ENCODE peak calls at places on chromosomes 16 and 17, in eight cellular contexts. C is A549, L is adrenal gland, J is breast epithelium, G is endothelial cell of umbilical vein, T is ovary, D is heart left ventricle, F is K562. H is an unnamed sample.

GRCh38 chr17:4304417-4305027 is 40.7 kb upstream of the ANKFY1 start:
- DNase-seq in C (peak; percentile 52), L (peak; percentile 72), J (no peak), G (peak; percentile 51), T (no peak), D (peak; percentile 21), F (peak; percentile 55), H (peak; percentile 39)

GRCh38 chr17:1467898-1468492 is 12.0 kb upstream of the CRK start:
- DNase-seq in C (no peak), L (no peak), J (no peak), G (no peak), T (no peak), D (no peak), F (no peak), H (no peak)

GRCh38 chr17:10073026-10073425 is 125.4 kb downstream of the GAS7 start:
- DNase-seq in C (no peak), L (no peak), J (no peak), G (no peak), T (no peak), D (no peak), F (no peak), H (peak; percentile 63)

GRCh38 chr16:25009822-25010221 is 5.3 kb downstream of the ARHGAP17 start:
- DNase-seq in C (no peak), L (no peak), J (no peak), G (peak; percentile 28), T (no peak), D (no peak), F (no peak), H (no peak)

GRCh38 chr16:11620243-11621003 is 33.7 kb upstream of the LITAF start:
- DNase-seq in C (no peak), L (no peak), J (no peak), G (no peak), T (no peak), D (no peak), F (no peak), H (no peak)

GRCh38 chr16:22670044-22670536 is 143.9 kb upstream of the HS3ST2 start:
- DNase-seq in C (no peak), L (no peak), J (no peak), G (no peak), T (no peak), D (no peak), F (no peak), H (no peak)

GRCh38 chr17:22266231-22266630 is 573.9 kb downstream of the KCNJ18 start:
- DNase-seq in C (no peak), L (no peak), J (no peak), G (no peak), T (no peak), D (no peak), F (peak; percentile 64), H (no peak)

GRCh38 chr16:31880322-31880979 is 6.8 kb downstream of the ZNF267 start:
- DNase-seq in C (no peak), L (peak; percentile 42), J (no peak), G (peak; percentile 66), T (no peak), D (no peak), F (peak; percentile 88), H (no peak)

GRCh38 chr17:41496803-41497484 is 7.2 kb upstream of the KRT36 start:
- DNase-seq in C (peak; percentile 91), L (peak; percentile 64), J (peak; percentile 86), G (peak; percentile 83), T (no peak), D (peak; percentile 52), F (peak; percentile 88), H (peak; percentile 59)

GRCh38 chr17:77210946-77211541 is 70.3 kb downstream of the SEC14L1 start:
- DNase-seq in C (no peak), L (no peak), J (no peak), G (no peak), T (no peak), D (no peak), F (no peak), H (no peak)

GRCh38 chr16:84618428-84619102 is 687 bp upstream of the COTL1 start:
- DNase-seq in C (peak; percentile 96), L (peak; percentile 52), J (no peak), G (peak; percentile 87), T (peak; percentile 67), D (no peak), F (peak; percentile 80), H (no peak)

GRCh38 chr17:32943647-32944191 is 15.8 kb downstream of the TMEM98 start:
- DNase-seq in C (no peak), L (no peak), J (no peak), G (no peak), T (no peak), D (no peak), F (no peak), H (peak; percentile 31)
- H3K27ac ChIP-seq in C (no peak overlapping the region), L (peak overlapping the region; percentile 44), J (peak overlapping the region; percentile 68), G (no peak overlapping the region), T (no peak overlapping the region), D (no peak overlapping the region), F (no peak overlapping the region), H (no peak overlapping the region)

GRCh38 chr16:75175074-75175473 is 26.8 kb downstream of the ZFP1 start:
- DNase-seq in C (no peak), L (no peak), J (no peak), G (no peak), T (no peak), D (no peak), F (no peak), H (no peak)

GRCh38 chr16:75172578-75172977 is 24.3 kb downstream of the ZFP1 start:
- DNase-seq in C (no peak), L (no peak), J (no peak), G (no peak), T (no peak), D (no peak), F (no peak), H (no peak)

DNA sequence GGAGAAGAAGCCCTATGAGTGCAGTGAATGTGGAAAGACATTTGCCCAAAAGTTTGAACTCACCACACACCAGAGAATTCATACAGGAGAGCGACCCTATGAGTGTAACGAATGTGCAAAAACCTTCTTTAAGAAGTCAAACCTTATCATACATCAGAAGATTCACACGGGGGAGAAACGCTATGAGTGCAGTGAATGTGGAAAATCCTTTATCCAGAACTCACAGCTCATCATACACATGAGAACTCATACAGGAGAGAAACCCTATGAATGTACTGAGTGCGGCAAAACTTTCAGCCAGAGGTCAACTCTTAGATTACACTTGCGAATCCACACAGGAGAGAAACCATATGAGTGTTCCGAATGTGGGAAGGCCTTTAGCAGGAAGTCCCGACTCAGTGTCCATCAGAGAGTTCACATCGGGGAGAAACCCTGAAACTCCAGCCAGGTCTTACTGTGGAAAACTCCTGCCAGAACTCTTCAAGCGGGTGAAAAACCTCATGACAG is 21.6 kb downstream of the ZFP1 start:
- DNase-seq in C (no peak), L (no peak), J (no peak), G (no peak), T (no peak), D (no peak), F (no peak), H (no peak)
- H3K9me3 ChIP-seq in C (peaks cover 98% of the 10 kb centered on the region), L (peaks cover 26% of the 10 kb centered on the region), J (peaks cover 35% of the 10 kb centered on the region), G (peaks cover 18% of the 10 kb centered on the region), T (peaks cover 9% of the 10 kb centered on the region), D (peaks cover 94% of the 10 kb centered on the region), F (peaks cover 29% of the 10 kb centered on the region), H (no peaks in the 10 kb centered on the region)

GRCh38 chr17:35314415-35315216 is 58.8 kb downstream of the SLFN11 start:
- DNase-seq in C (peak; percentile 13), L (no peak), J (no peak), G (no peak), T (no peak), D (no peak), F (no peak), H (no peak)

GRCh38 chr17:35315283-35315682 is 58.1 kb downstream of the SLFN11 start:
- DNase-seq in C (peak; percentile 20), L (no peak), J (no peak), G (peak; percentile 71), T (no peak), D (peak; percentile 59), F (peak; percentile 21), H (peak; percentile 83)

GRCh38 chr17:35313875-35314409 is 59.5 kb downstream of the SLFN11 start:
- DNase-seq in C (no peak), L (peak; percentile 33), J (no peak), G (no peak), T (peak; percentile 32), D (peak; percentile 69), F (peak; percentile 9), H (no peak)

GRCh38 chr17:35312346-35312745 is 61.1 kb downstream of the SLFN11 start:
- DNase-seq in C (no peak), L (no peak), J (no peak), G (no peak), T (no peak), D (no peak), F (no peak), H (no peak)

GRCh38 chr17:35312790-35313711 is 60.4 kb downstream of the SLFN11 start:
- DNase-seq in C (peak; percentile 77), L (peak; percentile 54), J (no peak), G (peak; percentile 71), T (peak; percentile 31), D (peak; percentile 49), F (peak; percentile 58), H (peak; percentile 66)
- TF ChIP-seq POLR2A in C (no peak), L (no peak), J (no peak), G (no peak), T (no peak), D (no peak), F (no peak), H (no peak)

DNA sequence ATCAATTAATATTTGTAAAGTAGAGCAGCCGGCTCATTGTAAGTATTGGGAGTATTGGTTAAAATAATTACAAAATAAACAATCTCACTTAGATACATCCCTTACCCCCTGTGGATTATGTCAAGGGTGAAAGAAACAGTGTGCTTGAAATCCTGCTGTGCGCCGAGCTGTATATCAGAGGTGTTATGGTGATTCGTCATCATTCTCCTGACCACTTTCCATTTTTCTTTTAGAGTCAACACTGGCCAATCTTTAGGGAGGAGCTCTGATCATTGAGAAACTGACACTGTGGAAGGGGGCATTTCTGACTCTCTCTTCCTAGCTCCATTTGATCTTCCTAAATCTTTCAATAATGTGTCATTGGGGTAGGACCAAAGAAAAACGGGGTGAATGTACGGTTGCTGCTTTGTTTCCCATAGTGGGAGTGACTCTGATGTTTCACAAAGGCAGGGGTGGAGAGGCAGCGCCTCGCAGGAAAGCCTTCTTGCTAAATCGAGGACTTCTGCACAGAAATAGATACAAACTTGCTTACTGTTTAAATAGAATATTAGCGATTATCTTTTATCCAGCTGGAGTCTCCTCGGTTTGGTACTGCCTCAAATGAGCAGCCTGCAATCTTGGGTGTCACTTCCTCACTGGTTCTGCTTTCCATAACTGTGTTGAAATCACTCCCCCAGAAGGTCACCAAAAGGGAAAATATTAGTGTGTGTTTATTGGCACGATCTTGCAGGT is 123.5 kb downstream of the PRKCB start:
- DNase-seq in C (no peak), L (no peak), J (no peak), G (no peak), T (no peak), D (no peak), F (no peak), H (no peak)
- H3K27ac ChIP-seq in C (no peak overlapping the region), L (no peak overlapping the region), J (no peak overlapping the region), G (no peak overlapping the region), T (no peak overlapping the region), D (no peak overlapping the region), F (peak overlapping the region; percentile 39), H (no peak overlapping the region)

H was measured in prostate gland.